ENCODE peak calls at places on chromosome 7, in six cellular contexts. One of them, this sample, is unnamed.

GRCh38 chr7:129843365-129843898 is 109.3 kb downstream of the UBE2H start:
- DNase-seq in tibial nerve: no peak
- DNase-seq in neural crest cell: no peak
- DNase-seq in fibroblast of the aortic adventitia: no peak
- DNase-seq in osteocyte: no peak
- DNase-seq in pancreas: no peak
- DNase-seq in this sample: no peak

GRCh38 chr7:142454862-142455261 is 197.0 kb upstream of the PRSS58 start:
- DNase-seq in tibial nerve: no peak
- DNase-seq in neural crest cell: no peak
- DNase-seq in fibroblast of the aortic adventitia: no peak
- DNase-seq in osteocyte: peak
- DNase-seq in pancreas: no peak
- DNase-seq in this sample: no peak

GRCh38 chr7:41971640-41972187 is 265.3 kb downstream of the GLI3 start:
- DNase-seq in tibial nerve: no peak
- DNase-seq in neural crest cell: no peak
- DNase-seq in fibroblast of the aortic adventitia: no peak
- DNase-seq in osteocyte: no peak
- DNase-seq in pancreas: no peak
- DNase-seq in this sample: no peak

GRCh38 chr7:116169060-116169459 is 41.3 kb upstream of the TES start:
- DNase-seq in tibial nerve: no peak
- DNase-seq in neural crest cell: no peak
- DNase-seq in fibroblast of the aortic adventitia: peak
- DNase-seq in osteocyte: no peak
- DNase-seq in pancreas: no peak
- DNase-seq in this sample: no peak

GRCh38 chr7:99102809-99103690 is 40.9 kb downstream of the SMURF1 start:
- DNase-seq in tibial nerve: no peak
- DNase-seq in neural crest cell: no peak
- DNase-seq in fibroblast of the aortic adventitia: peak
- DNase-seq in osteocyte: no peak
- DNase-seq in pancreas: no peak
- DNase-seq in this sample: no peak

GRCh38 chr7:99193527-99194214 is 14.2 kb downstream of the KPNA7 start:
- DNase-seq in tibial nerve: no peak
- DNase-seq in neural crest cell: no peak
- DNase-seq in fibroblast of the aortic adventitia: peak
- DNase-seq in osteocyte: no peak
- DNase-seq in pancreas: no peak
- DNase-seq in this sample: no peak

GRCh38 chr7:137895301-137896201 is 48.8 kb upstream of the DGKI start:
- DNase-seq in tibial nerve: no peak
- DNase-seq in neural crest cell: no peak
- DNase-seq in fibroblast of the aortic adventitia: no peak
- DNase-seq in osteocyte: no peak
- DNase-seq in pancreas: no peak
- DNase-seq in this sample: no peak

GRCh38 chr7:148633761-148634160 is 43.2 kb downstream of the C7orf33 start:
- DNase-seq in tibial nerve: no peak
- DNase-seq in neural crest cell: no peak
- DNase-seq in fibroblast of the aortic adventitia: no peak
- DNase-seq in osteocyte: no peak
- DNase-seq in pancreas: no peak
- DNase-seq in this sample: no peak

GRCh38 chr7:130149575-130150139 is 55.5 kb downstream of the TMEM209 start:
- DNase-seq in tibial nerve: no peak
- DNase-seq in neural crest cell: no peak
- DNase-seq in fibroblast of the aortic adventitia: no peak
- DNase-seq in osteocyte: peak
- DNase-seq in pancreas: peak
- DNase-seq in this sample: no peak

GRCh38 chr7:5172196-5172800 is 17.7 kb upstream of the WIPI2 start:
- DNase-seq in tibial nerve: no peak
- DNase-seq in neural crest cell: no peak
- DNase-seq in fibroblast of the aortic adventitia: no peak
- DNase-seq in osteocyte: no peak
- DNase-seq in pancreas: no peak
- DNase-seq in this sample: no peak
- TF ChIP-seq CTCF in tibial nerve: no peak
- TF ChIP-seq CTCF in neural crest cell: no peak
- TF ChIP-seq CTCF in fibroblast of the aortic adventitia: no peak
- TF ChIP-seq CTCF in osteocyte: no peak
- TF ChIP-seq CTCF in pancreas: no peak
- TF ChIP-seq CTCF in this sample: no peak

GRCh38 chr7:2122651-2123050 is 110.1 kb downstream of the MAD1L1 start:
- DNase-seq in tibial nerve: no peak
- DNase-seq in neural crest cell: no peak
- DNase-seq in fibroblast of the aortic adventitia: no peak
- DNase-seq in osteocyte: no peak
- DNase-seq in pancreas: no peak
- DNase-seq in this sample: no peak
- TF ChIP-seq CTCF in tibial nerve: no peak
- TF ChIP-seq CTCF in neural crest cell: no peak
- TF ChIP-seq CTCF in fibroblast of the aortic adventitia: no peak
- TF ChIP-seq CTCF in osteocyte: no peak
- TF ChIP-seq CTCF in pancreas: no peak
- TF ChIP-seq CTCF in this sample: no peak

GRCh38 chr7:33881316-33881715 is 24.0 kb upstream of the BMPER start:
- DNase-seq in tibial nerve: no peak
- DNase-seq in neural crest cell: no peak
- DNase-seq in fibroblast of the aortic adventitia: no peak
- DNase-seq in osteocyte: no peak
- DNase-seq in pancreas: no peak
- DNase-seq in this sample: no peak
- TF ChIP-seq CTCF in tibial nerve: no peak
- TF ChIP-seq CTCF in neural crest cell: no peak
- TF ChIP-seq CTCF in fibroblast of the aortic adventitia: no peak
- TF ChIP-seq CTCF in osteocyte: no peak
- TF ChIP-seq CTCF in pancreas: no peak
- TF ChIP-seq CTCF in this sample: no peak

GRCh38 chr7:26784118-26784517 is 80.3 kb downstream of the SKAP2 start:
- DNase-seq in tibial nerve: no peak
- DNase-seq in neural crest cell: no peak
- DNase-seq in fibroblast of the aortic adventitia: no peak
- DNase-seq in osteocyte: no peak
- DNase-seq in pancreas: no peak
- DNase-seq in this sample: no peak

GRCh38 chr7:26777383-26777782 is 87.0 kb downstream of the SKAP2 start:
- DNase-seq in tibial nerve: no peak
- DNase-seq in neural crest cell: no peak
- DNase-seq in fibroblast of the aortic adventitia: no peak
- DNase-seq in osteocyte: no peak
- DNase-seq in pancreas: no peak
- DNase-seq in this sample: no peak

GRCh38 chr7:26782501-26782900 is 81.9 kb downstream of the SKAP2 start:
- DNase-seq in tibial nerve: no peak
- DNase-seq in neural crest cell: no peak
- DNase-seq in fibroblast of the aortic adventitia: no peak
- DNase-seq in osteocyte: no peak
- DNase-seq in pancreas: no peak
- DNase-seq in this sample: no peak

GRCh38 chr7:26779978-26780595 is 84.3 kb downstream of the SKAP2 start:
- DNase-seq in tibial nerve: no peak
- DNase-seq in neural crest cell: no peak
- DNase-seq in fibroblast of the aortic adventitia: no peak
- DNase-seq in osteocyte: no peak
- DNase-seq in pancreas: no peak
- DNase-seq in this sample: no peak
- TF ChIP-seq CTCF in tibial nerve: no peak
- TF ChIP-seq CTCF in neural crest cell: no peak
- TF ChIP-seq CTCF in fibroblast of the aortic adventitia: no peak
- TF ChIP-seq CTCF in osteocyte: no peak
- TF ChIP-seq CTCF in pancreas: no peak
- TF ChIP-seq CTCF in this sample: no peak

GRCh38 chr7:36205844-36206243 is 52.8 kb downstream of the EEPD1 start:
- DNase-seq in tibial nerve: no peak
- DNase-seq in neural crest cell: no peak
- DNase-seq in fibroblast of the aortic adventitia: no peak
- DNase-seq in osteocyte: no peak
- DNase-seq in pancreas: no peak
- DNase-seq in this sample: no peak

GRCh38 chr7:36208997-36209813 is 56.2 kb downstream of the EEPD1 start:
- DNase-seq in tibial nerve: no peak
- DNase-seq in neural crest cell: no peak
- DNase-seq in fibroblast of the aortic adventitia: no peak
- DNase-seq in osteocyte: no peak
- DNase-seq in pancreas: no peak
- DNase-seq in this sample: no peak

GRCh38 chr7:36208406-36208805 is 55.4 kb downstream of the EEPD1 start:
- DNase-seq in tibial nerve: no peak
- DNase-seq in neural crest cell: no peak
- DNase-seq in fibroblast of the aortic adventitia: no peak
- DNase-seq in osteocyte: no peak
- DNase-seq in pancreas: no peak
- DNase-seq in this sample: no peak

GRCh38 chr7:36209814-36210183 is 56.7 kb downstream of the EEPD1 start:
- DNase-seq in tibial nerve: no peak
- DNase-seq in neural crest cell: no peak
- DNase-seq in fibroblast of the aortic adventitia: no peak
- DNase-seq in osteocyte: no peak
- DNase-seq in pancreas: no peak
- DNase-seq in this sample: no peak

GRCh38 chr7:36207451-36208291 is 54.6 kb downstream of the EEPD1 start:
- DNase-seq in tibial nerve: peak
- DNase-seq in neural crest cell: no peak
- DNase-seq in fibroblast of the aortic adventitia: peak
- DNase-seq in osteocyte: no peak
- DNase-seq in pancreas: no peak
- DNase-seq in this sample: no peak
- TF ChIP-seq CTCF in tibial nerve: no peak
- TF ChIP-seq CTCF in neural crest cell: no peak
- TF ChIP-seq CTCF in fibroblast of the aortic adventitia: peak
- TF ChIP-seq CTCF in osteocyte: no peak
- TF ChIP-seq CTCF in pancreas: no peak
- TF ChIP-seq CTCF in this sample: no peak

GRCh38 chr7:55248526-55248925 is 116.6 kb upstream of the LANCL2 start:
- DNase-seq in tibial nerve: no peak
- DNase-seq in neural crest cell: no peak
- DNase-seq in fibroblast of the aortic adventitia: no peak
- DNase-seq in osteocyte: no peak
- DNase-seq in pancreas: no peak
- DNase-seq in this sample: no peak

GRCh38 chr7:55251911-55252310 is 113.2 kb upstream of the LANCL2 start:
- DNase-seq in tibial nerve: no peak
- DNase-seq in neural crest cell: no peak
- DNase-seq in fibroblast of the aortic adventitia: no peak
- DNase-seq in osteocyte: no peak
- DNase-seq in pancreas: no peak
- DNase-seq in this sample: no peak

GRCh38 chr7:55251313-55251712 is 113.8 kb upstream of the LANCL2 start:
- DNase-seq in tibial nerve: no peak
- DNase-seq in neural crest cell: no peak
- DNase-seq in fibroblast of the aortic adventitia: no peak
- DNase-seq in osteocyte: no peak
- DNase-seq in pancreas: no peak
- DNase-seq in this sample: no peak

GRCh38 chr7:55249332-55249731 is 115.8 kb upstream of the LANCL2 start:
- DNase-seq in tibial nerve: no peak
- DNase-seq in neural crest cell: no peak
- DNase-seq in fibroblast of the aortic adventitia: no peak
- DNase-seq in osteocyte: no peak
- DNase-seq in pancreas: no peak
- DNase-seq in this sample: no peak

GRCh38 chr7:55250313-55250712 is 114.8 kb upstream of the LANCL2 start:
- DNase-seq in tibial nerve: no peak
- DNase-seq in neural crest cell: peak
- DNase-seq in fibroblast of the aortic adventitia: no peak
- DNase-seq in osteocyte: no peak
- DNase-seq in pancreas: peak
- DNase-seq in this sample: peak
- TF ChIP-seq CTCF in tibial nerve: peak
- TF ChIP-seq CTCF in neural crest cell: peak
- TF ChIP-seq CTCF in fibroblast of the aortic adventitia: peak
- TF ChIP-seq CTCF in osteocyte: peak
- TF ChIP-seq CTCF in pancreas: no peak
- TF ChIP-seq CTCF in this sample: peak

GRCh38 chr7:132514430-132514829 is 61.8 kb downstream of the PLXNA4 start:
- DNase-seq in tibial nerve: no peak
- DNase-seq in neural crest cell: no peak
- DNase-seq in fibroblast of the aortic adventitia: no peak
- DNase-seq in osteocyte: no peak
- DNase-seq in pancreas: no peak
- DNase-seq in this sample: no peak

GRCh38 chr7:132511387-132511786 is 64.9 kb downstream of the PLXNA4 start:
- DNase-seq in tibial nerve: no peak
- DNase-seq in neural crest cell: no peak
- DNase-seq in fibroblast of the aortic adventitia: no peak
- DNase-seq in osteocyte: no peak
- DNase-seq in pancreas: no peak
- DNase-seq in this sample: no peak

GRCh38 chr7:132508724-132509348 is 67.4 kb downstream of the PLXNA4 start:
- DNase-seq in tibial nerve: no peak
- DNase-seq in neural crest cell: no peak
- DNase-seq in fibroblast of the aortic adventitia: no peak
- DNase-seq in osteocyte: no peak
- DNase-seq in pancreas: no peak
- DNase-seq in this sample: peak

GRCh38 chr7:132511921-132512320 is 64.3 kb downstream of the PLXNA4 start:
- DNase-seq in tibial nerve: no peak
- DNase-seq in neural crest cell: no peak
- DNase-seq in fibroblast of the aortic adventitia: no peak
- DNase-seq in osteocyte: no peak
- DNase-seq in pancreas: no peak
- DNase-seq in this sample: no peak

GRCh38 chr7:132509667-132510066 is 66.6 kb downstream of the PLXNA4 start:
- DNase-seq in tibial nerve: no peak
- DNase-seq in neural crest cell: no peak
- DNase-seq in fibroblast of the aortic adventitia: no peak
- DNase-seq in osteocyte: no peak
- DNase-seq in pancreas: no peak
- DNase-seq in this sample: no peak
- TF ChIP-seq CTCF in tibial nerve: no peak
- TF ChIP-seq CTCF in neural crest cell: no peak
- TF ChIP-seq CTCF in fibroblast of the aortic adventitia: no peak
- TF ChIP-seq CTCF in osteocyte: no peak
- TF ChIP-seq CTCF in pancreas: no peak
- TF ChIP-seq CTCF in this sample: no peak

This sample was measured in glutamatergic neuron.